ENCODE peak calls at places on chromosomes 5 and 9, in six cellular contexts. V is prostate gland, G is stomach, P is GM12891, N is spleen, D is sigmoid colon. C is an unnamed sample.

GRCh38 chr5:177410575-177410974 is 1.2 kb upstream of the F12 start:
- DNase-seq in P (no peak), G (no peak), D (no peak), N (no peak), V (no peak), C (no peak)

GRCh38 chr9:78453450-78453849 is 156.5 kb downstream of the PSAT1 start:
- DNase-seq in G (no peak), V (no peak), P (no peak), D (no peak), N (no peak), C (no peak)

GRCh38 chr5:98109561-98110006 is 663.9 kb upstream of the RGMB start:
- DNase-seq in D (no peak), N (no peak), G (no peak), V (no peak), P (no peak), C (no peak)

GRCh38 chr5:52807723-52808122 is 20.0 kb downstream of the ITGA1 start:
- DNase-seq in P (no peak), N (no peak), G (no peak), V (no peak), D (no peak), C (no peak)

GRCh38 chr9:69649566-69650260 is 22.5 kb downstream of the APBA1 start:
- DNase-seq in D (no peak), N (no peak), V (no peak), P (no peak), G (no peak), C (no peak)

GRCh38 chr5:150068961-150069618 is 17.3 kb downstream of the CSF1R start:
- DNase-seq in V (no peak), G (no peak), D (peak), P (no peak), N (peak), C (no peak)

GRCh38 chr9:98516205-98516896 is 192.4 kb downstream of the GABBR2 start:
- DNase-seq in D (no peak), N (no peak), P (no peak), V (no peak), G (no peak), C (no peak)

GRCh38 chr9:4592886-4593285 is 69.2 kb upstream of the PLPP6 start:
- DNase-seq in D (no peak), G (no peak), N (no peak), P (no peak), V (no peak), C (no peak)

GRCh38 chr9:109737295-109737694 is 42.7 kb upstream of the PALM2AKAP2 start:
- DNase-seq in D (no peak), N (no peak), G (no peak), V (no peak), P (no peak), C (no peak)

GRCh38 chr5:134420326-134420725 is 8.6 kb upstream of the CDKN2AIPNL start:
- DNase-seq in G (no peak), P (no peak), D (no peak), N (no peak), V (no peak), C (no peak)

GRCh38 chr5:124648902-124649467 is 97.5 kb downstream of the ZNF608 start:
- DNase-seq in D (no peak), N (no peak), G (no peak), V (no peak), P (no peak), C (no peak)

GRCh38 chr9:94011134-94011533 is 56.0 kb upstream of the BARX1 start:
- DNase-seq in N (no peak), V (peak), P (no peak), D (no peak), G (peak), C (no peak)

GRCh38 chr5:145243016-145243415 is 592.1 kb downstream of the PRELID2 start:
- DNase-seq in P (no peak), D (no peak), N (no peak), G (no peak), V (no peak), C (no peak)

DNA sequence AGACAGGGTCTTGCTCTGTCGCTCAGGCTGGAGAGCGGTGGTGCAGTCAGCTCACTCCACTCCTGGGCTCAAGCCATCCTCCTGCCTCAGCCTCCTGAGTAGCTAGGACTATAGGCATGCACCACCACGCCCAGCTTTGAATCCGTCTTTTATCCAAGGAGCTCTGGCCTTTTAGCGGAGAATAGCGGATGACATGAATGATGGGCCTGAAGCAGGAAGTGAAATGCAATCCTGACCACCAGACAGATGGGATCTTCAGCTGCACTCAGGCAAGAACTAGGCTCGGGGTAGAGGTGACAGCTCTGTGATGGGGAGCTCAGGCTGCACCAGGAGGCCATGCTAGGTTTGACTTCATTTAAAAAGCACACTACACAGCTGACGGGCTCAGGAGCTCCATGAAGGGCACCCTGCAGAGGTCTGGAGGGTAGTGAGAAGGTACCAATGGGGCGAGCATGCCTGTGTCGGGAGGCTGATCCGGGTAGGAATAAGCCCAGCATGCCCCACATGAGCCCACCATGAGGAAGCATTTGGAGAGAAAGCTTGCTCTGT is 21.9 kb downstream of the POLR1E start:
- DNase-seq in D (no peak), P (no peak), N (no peak), G (no peak), V (no peak), C (no peak)
- TF ChIP-seq POLR2AphosphoS5 in D (no peak), P (no peak), N (no peak), G (no peak), V (no peak), C (no peak)

DNA sequence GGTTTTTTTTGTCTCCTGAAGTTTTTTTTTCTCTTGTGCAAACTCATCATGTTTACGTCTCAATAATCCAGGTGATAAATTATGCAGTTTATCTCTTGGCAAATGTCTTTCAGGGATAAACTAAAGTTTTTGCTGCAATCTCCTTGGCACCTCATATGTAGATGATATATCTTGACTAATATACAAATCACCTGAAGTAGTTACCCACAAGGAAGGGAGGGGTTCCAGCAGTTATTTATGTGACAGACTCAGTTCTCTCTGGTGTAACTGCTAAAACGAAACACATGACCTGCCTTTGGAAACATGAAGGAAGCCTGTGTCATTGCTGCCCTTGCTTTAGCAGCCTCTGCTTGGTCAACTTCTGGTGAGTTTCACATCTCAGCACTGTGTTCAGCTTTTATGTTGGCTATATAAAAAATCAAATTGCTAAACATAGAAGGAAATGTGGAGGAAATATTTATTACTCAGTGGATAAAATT is 39.3 kb upstream of the KIAA1958 start:
- DNase-seq in V (no peak), N (no peak), P (no peak), D (no peak), G (no peak), C (no peak)
- TF ChIP-seq POLR2AphosphoS5 in V (no peak), N (no peak), P (no peak), D (peak), G (no peak), C (no peak)

DNA sequence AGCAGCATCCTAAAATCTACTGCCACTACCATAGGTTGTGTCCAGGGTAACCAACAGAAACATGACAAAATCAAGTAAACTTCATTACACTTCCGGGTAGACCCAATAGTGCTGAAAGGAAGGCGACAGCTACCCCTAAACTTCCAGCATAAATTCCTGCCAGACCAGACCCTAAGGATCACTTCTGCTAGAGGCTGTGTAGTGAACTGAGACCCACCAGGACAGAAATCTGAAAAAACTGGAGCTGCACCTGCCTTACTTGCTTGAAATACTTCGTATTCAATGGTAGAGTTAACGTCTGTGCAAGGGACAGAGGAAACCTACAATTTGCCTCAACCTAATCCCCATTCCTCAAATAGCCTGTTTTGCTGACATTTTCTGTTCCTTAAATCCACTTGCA is 1.0 kb upstream of the SECISBP2 start:
- DNase-seq in G (no peak), V (no peak), P (no peak), D (no peak), N (no peak), C (peak)
- TF ChIP-seq POLR2AphosphoS5 in G (no peak), V (no peak), P (peak), D (no peak), N (no peak), C (no peak)

GRCh38 chr9:13269589-13270452 is 9.7 kb downstream of the MPDZ start:
- DNase-seq in N (no peak), G (no peak), V (no peak), D (no peak), P (no peak), C (no peak)

GRCh38 chr9:13268469-13268868 is 11.0 kb downstream of the MPDZ start:
- DNase-seq in D (no peak), P (no peak), G (no peak), V (no peak), N (no peak), C (no peak)

GRCh38 chr9:13274901-13275641 is 4.4 kb downstream of the MPDZ start:
- DNase-seq in P (no peak), V (no peak), G (no peak), N (no peak), D (no peak), C (peak)

GRCh38 chr9:13267743-13268142 is 11.7 kb downstream of the MPDZ start:
- DNase-seq in N (no peak), D (no peak), V (no peak), G (no peak), P (no peak), C (peak)

DNA sequence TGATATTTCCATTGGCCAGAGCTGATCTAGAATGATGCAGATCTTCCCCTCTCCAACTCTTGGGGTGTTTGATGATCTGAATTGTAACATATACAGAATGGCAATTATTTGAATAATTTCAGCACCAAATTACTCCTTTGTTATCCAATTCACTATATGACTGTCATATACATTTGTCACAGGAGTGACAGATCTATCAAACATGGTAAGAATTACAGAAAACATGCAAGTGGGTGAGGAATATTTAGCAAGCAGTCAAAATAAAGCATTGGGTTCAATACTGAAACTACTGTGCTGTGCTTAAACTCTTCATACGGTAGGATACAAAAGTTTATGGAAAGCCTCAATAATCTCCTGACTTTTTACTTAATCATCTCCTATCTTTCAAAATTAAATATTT is 8.8 kb downstream of the MPDZ start:
- DNase-seq in P (no peak), N (no peak), V (no peak), G (no peak), D (no peak), C (no peak)
- TF ChIP-seq POLR2AphosphoS5 in P (no peak), N (no peak), V (no peak), G (no peak), D (no peak), C (no peak)

GRCh38 chr5:144142030-144142825 is 28.2 kb downstream of the YIPF5 start:
- DNase-seq in D (no peak), N (no peak), G (no peak), P (peak), V (no peak), C (peak)

GRCh38 chr5:144142826-144143167 is 27.7 kb downstream of the YIPF5 start:
- DNase-seq in V (no peak), N (no peak), G (no peak), P (no peak), D (no peak), C (no peak)

GRCh38 chr5:144141581-144141980 is 28.9 kb downstream of the YIPF5 start:
- DNase-seq in P (no peak), V (no peak), D (no peak), N (no peak), G (no peak), C (no peak)

GRCh38 chr5:144143625-144144024 is 26.8 kb downstream of the YIPF5 start:
- DNase-seq in G (no peak), P (no peak), V (no peak), N (no peak), D (no peak), C (no peak)

DNA sequence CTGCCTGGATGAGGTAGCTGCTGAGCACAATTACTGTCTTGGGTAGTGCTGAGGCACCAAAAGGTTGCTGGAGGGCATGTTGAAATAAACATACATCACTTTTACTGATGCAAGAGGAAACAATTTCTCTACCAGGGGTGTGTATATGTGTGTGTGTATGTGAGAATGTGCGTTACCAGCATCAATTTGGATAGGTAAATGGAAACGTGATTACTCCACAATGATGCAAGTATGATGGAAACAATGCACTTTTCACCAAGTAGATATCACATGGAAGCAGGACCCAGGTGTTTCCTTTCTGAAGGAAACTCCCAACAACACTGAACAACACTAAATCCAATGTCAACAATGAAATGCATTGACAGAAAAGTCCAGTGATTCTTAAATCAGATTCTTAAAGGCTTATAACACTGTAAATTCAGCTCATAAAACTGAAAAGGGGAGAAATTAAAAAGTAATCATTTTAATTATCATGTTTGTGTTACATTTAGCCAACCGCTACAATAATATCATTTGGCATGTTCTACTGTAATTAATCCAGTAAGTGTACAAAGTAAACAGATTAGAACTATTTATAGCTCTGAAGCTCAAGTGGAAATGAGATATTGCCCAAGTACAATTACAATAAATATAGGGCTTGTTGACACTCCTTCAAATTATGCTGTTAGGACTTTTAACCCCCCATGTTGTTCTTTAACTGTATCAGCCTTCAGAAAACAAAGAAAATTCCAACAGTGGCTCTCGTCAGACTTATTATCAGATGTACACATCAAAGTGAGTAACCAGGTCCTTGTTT is 25.3 kb downstream of the YIPF5 start:
- DNase-seq in P (no peak), N (no peak), D (no peak), V (no peak), G (no peak), C (no peak)
- TF ChIP-seq POLR2AphosphoS5 in P (no peak), N (no peak), D (no peak), V (no peak), G (no peak), C (no peak)

DNA sequence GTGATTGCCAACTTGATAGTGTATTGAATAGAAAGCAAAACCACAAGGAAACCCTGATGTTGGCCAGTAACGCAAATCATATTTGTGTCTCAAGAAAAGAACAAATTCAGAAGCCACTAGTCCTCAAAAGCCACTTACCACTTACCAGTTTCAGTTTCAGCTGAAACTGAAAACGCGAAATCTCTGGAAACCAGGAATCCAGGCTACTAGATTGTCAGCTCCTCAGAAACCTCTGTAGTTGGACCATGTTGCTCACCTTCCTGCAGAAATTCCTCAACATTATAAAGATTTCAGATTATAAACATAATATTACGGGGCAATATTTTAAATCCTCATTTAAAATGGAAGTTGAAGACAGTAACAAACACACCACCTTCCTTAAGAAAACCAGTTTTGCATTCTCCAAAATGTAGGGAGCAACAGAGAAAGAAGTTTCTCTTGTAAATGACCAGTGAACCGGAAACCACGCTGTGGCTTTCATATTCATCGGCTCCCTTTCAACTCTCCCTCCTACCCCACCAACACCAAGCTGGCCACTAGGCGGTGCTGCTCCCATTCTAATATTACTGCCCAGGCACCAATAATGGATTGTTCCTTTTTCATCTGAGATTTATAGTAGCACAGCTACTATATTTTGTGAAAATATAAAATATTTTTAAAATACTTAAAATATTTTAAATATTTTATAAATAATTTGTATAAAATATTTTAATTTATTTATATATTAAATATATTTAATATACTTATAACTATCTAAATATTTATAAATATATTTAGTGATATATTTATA is 8.7 kb upstream of the TMED7 start:
- DNase-seq in N (peak), P (no peak), D (peak), V (peak), G (peak), C (peak)
- TF ChIP-seq POLR2AphosphoS5 in N (no peak), P (no peak), D (no peak), V (peak), G (peak), C (no peak)

GRCh38 chr5:58199087-58199486 is 260.8 kb downstream of the PLK2 start:
- DNase-seq in D (no peak), V (no peak), P (no peak), N (no peak), G (no peak), C (no peak)
- TF ChIP-seq POLR2AphosphoS5 in D (no peak), V (no peak), P (no peak), N (no peak), G (no peak), C (no peak)

DNA sequence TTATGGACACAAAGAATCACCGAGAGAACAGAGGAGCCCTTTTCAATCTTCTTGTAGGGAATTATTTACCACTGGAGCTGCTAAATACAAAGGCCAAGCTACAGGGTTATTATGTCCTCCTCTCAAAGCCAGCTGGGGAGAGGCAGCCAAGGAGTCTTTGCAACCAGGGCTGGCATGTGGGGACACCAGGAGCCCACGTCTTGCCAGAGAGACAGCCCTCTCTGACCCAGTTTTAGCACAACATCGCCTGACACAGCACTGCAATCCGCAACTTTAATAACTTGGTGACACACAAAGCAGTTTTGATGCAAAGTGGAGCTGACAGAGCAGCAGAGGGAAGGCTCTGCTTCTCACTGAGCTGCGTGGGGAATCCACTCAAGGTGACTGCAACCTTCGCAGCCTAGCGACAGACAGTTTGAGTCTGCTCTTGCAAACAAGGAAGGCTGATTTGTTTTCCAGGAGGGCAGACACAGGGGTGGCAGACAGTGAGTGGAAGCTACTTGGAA is 33.6 kb downstream of the TLR4 start:
- DNase-seq in P (no peak), G (no peak), N (no peak), V (no peak), D (no peak), C (no peak)
- TF ChIP-seq POLR2AphosphoS5 in P (no peak), G (no peak), N (no peak), V (no peak), D (no peak), C (no peak)

GRCh38 chr5:105150324-105150723 is 1587.7 kb upstream of the NUDT12 start:
- DNase-seq in D (no peak), P (no peak), G (no peak), V (no peak), N (no peak), C (no peak)
- TF ChIP-seq POLR2AphosphoS5 in D (no peak), P (no peak), G (no peak), V (no peak), N (no peak), C (no peak)

C was measured in GM23338.